ENCODE peak calls at places on chromosome 12, in five cellular contexts. One of them, this sample, is unnamed.

GRCh38 chr12:10641735-10642500 is 28.5 kb upstream of the MAGOHB start:
- DNase-seq in GM23338: no peak
- DNase-seq in tibial artery: no peak
- DNase-seq in heart right ventricle: no peak
- DNase-seq in psoas muscle: no peak
- DNase-seq in this sample: no peak

GRCh38 chr12:1919284-1919683 is 832 bp upstream of the CACNA2D4 start:
- DNase-seq in GM23338: no peak
- DNase-seq in psoas muscle: no peak
- DNase-seq in heart right ventricle: no peak
- DNase-seq in tibial artery: no peak
- DNase-seq in this sample: no peak

GRCh38 chr12:83224012-83224411 is 537.3 kb downstream of the TMTC2 start:
- DNase-seq in GM23338: peak; percentile 4
- DNase-seq in tibial artery: no peak
- DNase-seq in psoas muscle: no peak
- DNase-seq in heart right ventricle: no peak
- DNase-seq in this sample: no peak

GRCh38 chr12:106871477-106871876 is 84.2 kb upstream of the TMEM263 start:
- DNase-seq in heart right ventricle: no peak
- DNase-seq in tibial artery: no peak
- DNase-seq in GM23338: no peak
- DNase-seq in psoas muscle: no peak
- DNase-seq in this sample: no peak

GRCh38 chr12:124463341-124463861 is 104.0 kb downstream of the NCOR2 start:
- DNase-seq in GM23338: no peak
- DNase-seq in tibial artery: no peak
- DNase-seq in heart right ventricle: peak; percentile 9
- DNase-seq in psoas muscle: no peak
- DNase-seq in this sample: no peak

GRCh38 chr12:116542345-116542950 is 16.7 kb upstream of the MAP1LC3B2 start:
- DNase-seq in heart right ventricle: no peak
- DNase-seq in GM23338: no peak
- DNase-seq in psoas muscle: no peak
- DNase-seq in tibial artery: no peak
- DNase-seq in this sample: no peak

GRCh38 chr12:2693204-2693860 is 101.4 kb upstream of the FKBP4 start:
- DNase-seq in tibial artery: no peak
- DNase-seq in heart right ventricle: no peak
- DNase-seq in psoas muscle: no peak
- DNase-seq in GM23338: peak; percentile 71
- DNase-seq in this sample: no peak

GRCh38 chr12:89507015-89507824 is 17.4 kb downstream of the GALNT4 start:
- DNase-seq in GM23338: no peak
- DNase-seq in tibial artery: no peak
- DNase-seq in heart right ventricle: no peak
- DNase-seq in psoas muscle: no peak
- DNase-seq in this sample: peak; percentile 30

GRCh38 chr12:54411398-54412241 is 7.4 kb downstream of the ITGA5 start:
- DNase-seq in psoas muscle: peak; percentile 83
- DNase-seq in tibial artery: peak; percentile 91
- DNase-seq in GM23338: peak; percentile 66
- DNase-seq in heart right ventricle: peak; percentile 61
- DNase-seq in this sample: no peak

GRCh38 chr12:10190558-10191388 is 11.9 kb downstream of the TMEM52B start:
- DNase-seq in psoas muscle: peak; percentile 61
- DNase-seq in tibial artery: peak; percentile 71
- DNase-seq in heart right ventricle: peak; percentile 27
- DNase-seq in GM23338: peak; percentile 83
- DNase-seq in this sample: peak; percentile 55

GRCh38 chr12:13243516-13244070 is 47.1 kb downstream of the EMP1 start:
- DNase-seq in psoas muscle: no peak
- DNase-seq in tibial artery: no peak
- DNase-seq in GM23338: no peak
- DNase-seq in heart right ventricle: no peak
- DNase-seq in this sample: no peak

DNA sequence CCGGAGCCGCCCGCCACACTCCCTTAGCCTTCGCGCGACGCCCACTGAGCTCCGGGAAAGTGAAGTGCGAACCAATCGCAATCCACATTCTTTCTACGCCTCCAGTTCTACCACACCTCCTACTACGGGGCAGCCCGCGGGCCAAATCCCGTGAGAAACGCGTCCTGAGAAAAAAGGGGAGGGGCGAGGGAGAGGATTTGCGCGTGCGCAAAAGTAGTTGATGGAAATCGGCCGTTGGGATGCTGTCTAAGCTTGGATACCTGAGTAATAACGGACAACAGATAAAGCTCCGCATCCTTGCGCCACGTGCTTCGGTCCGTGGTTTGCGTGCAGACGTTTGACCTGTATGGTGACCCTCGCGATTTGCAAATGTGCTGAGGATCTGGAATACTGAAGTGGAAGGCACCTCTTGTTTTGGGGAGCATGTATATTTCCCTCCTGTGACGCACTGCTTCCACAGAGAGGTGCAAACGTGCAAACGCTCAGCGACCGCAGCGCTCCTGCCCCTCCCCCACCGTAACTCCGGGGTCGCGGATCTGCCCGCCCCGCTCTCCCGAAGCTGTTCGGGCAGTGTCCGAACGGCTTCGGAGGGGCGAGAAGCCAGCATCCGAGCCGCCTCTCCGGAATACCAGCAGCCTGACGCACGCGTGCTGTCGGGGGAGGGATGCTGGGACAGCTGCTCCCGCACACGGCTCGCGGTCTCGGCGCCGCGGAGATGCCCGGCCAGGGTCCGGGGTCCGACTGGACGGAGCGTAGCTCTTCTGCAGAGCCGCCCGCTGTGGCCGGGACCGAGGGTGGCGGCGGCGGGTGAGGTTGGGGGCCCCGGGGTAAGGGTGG is at the start of the genes FAM216A and GPN3:
- DNase-seq in GM23338: peak; percentile 99
- DNase-seq in psoas muscle: peak; percentile 98
- DNase-seq in heart right ventricle: peak; percentile 95
- DNase-seq in tibial artery: peak; percentile 98
- DNase-seq in this sample: peak; percentile 97
- TF ChIP-seq CTCF in GM23338: no peak
- TF ChIP-seq CTCF in psoas muscle: no peak
- TF ChIP-seq CTCF in heart right ventricle: no peak
- TF ChIP-seq CTCF in tibial artery: no peak
- TF ChIP-seq CTCF in this sample: no peak

GRCh38 chr12:27571463-27571862 is 47.5 kb downstream of the PPFIBP1 start:
- DNase-seq in GM23338: no peak
- DNase-seq in heart right ventricle: no peak
- DNase-seq in tibial artery: no peak
- DNase-seq in psoas muscle: no peak
- DNase-seq in this sample: no peak
- H3K27ac ChIP-seq in GM23338: no peak overlapping the region
- H3K27ac ChIP-seq in heart right ventricle: no peak overlapping the region
- H3K27ac ChIP-seq in tibial artery: no peak overlapping the region
- H3K27ac ChIP-seq in psoas muscle: no peak overlapping the region
- H3K27ac ChIP-seq in this sample: no peak overlapping the region

GRCh38 chr12:104415308-104415980 is 41.3 kb upstream of the CHST11 start:
- DNase-seq in GM23338: no peak
- DNase-seq in tibial artery: no peak
- DNase-seq in psoas muscle: no peak
- DNase-seq in heart right ventricle: no peak
- DNase-seq in this sample: no peak
- TF ChIP-seq CTCF in GM23338: no peak
- TF ChIP-seq CTCF in tibial artery: no peak
- TF ChIP-seq CTCF in psoas muscle: no peak
- TF ChIP-seq CTCF in heart right ventricle: no peak
- TF ChIP-seq CTCF in this sample: no peak

DNA sequence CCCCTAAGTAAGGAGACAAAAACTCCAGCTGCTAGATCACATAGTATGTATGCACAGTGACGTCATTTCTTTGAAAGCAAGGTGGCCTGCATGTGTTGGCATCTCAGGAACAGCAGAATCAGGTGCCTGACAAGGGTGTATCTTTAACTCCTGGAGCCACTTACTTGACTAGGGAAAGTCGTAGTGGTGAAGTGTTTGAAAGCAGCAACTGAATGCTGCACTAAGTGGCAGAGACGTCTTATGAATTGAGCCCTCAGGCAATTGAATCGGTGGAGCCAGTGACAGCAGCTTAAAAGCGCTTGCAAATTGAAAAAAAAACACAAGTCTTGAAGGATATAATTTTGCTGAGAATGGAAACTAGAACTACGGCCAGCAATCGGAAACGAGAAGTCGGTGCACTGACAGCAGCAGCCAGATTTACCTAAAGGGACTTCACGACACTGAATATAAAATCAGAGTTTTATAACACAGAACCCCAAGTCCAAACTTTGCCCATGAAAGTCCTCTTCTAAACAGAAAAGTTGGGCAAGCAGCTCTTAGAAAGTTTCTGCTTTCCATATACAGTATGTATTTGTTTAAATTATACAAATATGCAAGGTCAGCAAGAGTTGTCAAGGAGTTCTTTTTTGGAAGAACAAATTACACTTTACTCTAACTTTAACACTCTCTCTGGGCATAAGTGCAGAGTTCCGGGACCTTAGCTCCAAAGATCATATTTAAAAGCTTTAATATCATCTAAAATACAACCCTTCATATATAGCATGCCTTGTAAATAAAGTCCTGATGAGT is 1.1 kb downstream of the IGF1 start:
- DNase-seq in tibial artery: no peak
- DNase-seq in GM23338: peak; percentile 42
- DNase-seq in psoas muscle: no peak
- DNase-seq in heart right ventricle: no peak
- DNase-seq in this sample: no peak
- H3K27ac ChIP-seq in tibial artery: no peak overlapping the region
- H3K27ac ChIP-seq in GM23338: no peak overlapping the region
- H3K27ac ChIP-seq in psoas muscle: peak overlapping the region; percentile 60
- H3K27ac ChIP-seq in heart right ventricle: peak overlapping the region; percentile 38
- H3K27ac ChIP-seq in this sample: no peak overlapping the region

GRCh38 chr12:120686690-120687569 is at the start of gene MLEC:
- DNase-seq in psoas muscle: peak; percentile 99
- DNase-seq in GM23338: peak; percentile 98
- DNase-seq in tibial artery: peak; percentile 99
- DNase-seq in heart right ventricle: peak; percentile 99
- DNase-seq in this sample: peak; percentile 97
- TF ChIP-seq CTCF in psoas muscle: no peak
- TF ChIP-seq CTCF in GM23338: no peak
- TF ChIP-seq CTCF in tibial artery: no peak
- TF ChIP-seq CTCF in heart right ventricle: peak; percentile 31
- TF ChIP-seq CTCF in this sample: no peak

GRCh38 chr12:32478166-32478565 is 78.8 kb downstream of the FGD4 start:
- DNase-seq in GM23338: no peak
- DNase-seq in heart right ventricle: no peak
- DNase-seq in tibial artery: no peak
- DNase-seq in psoas muscle: no peak
- DNase-seq in this sample: no peak

GRCh38 chr12:32476446-32476845 is 77.1 kb downstream of the FGD4 start:
- DNase-seq in psoas muscle: no peak
- DNase-seq in tibial artery: no peak
- DNase-seq in heart right ventricle: no peak
- DNase-seq in GM23338: no peak
- DNase-seq in this sample: no peak

GRCh38 chr12:32482226-32482625 is 82.9 kb downstream of the FGD4 start:
- DNase-seq in psoas muscle: no peak
- DNase-seq in tibial artery: no peak
- DNase-seq in heart right ventricle: no peak
- DNase-seq in GM23338: no peak
- DNase-seq in this sample: no peak

GRCh38 chr12:32477714-32478113 is 78.4 kb downstream of the FGD4 start:
- DNase-seq in psoas muscle: no peak
- DNase-seq in GM23338: no peak
- DNase-seq in tibial artery: no peak
- DNase-seq in heart right ventricle: no peak
- DNase-seq in this sample: no peak

GRCh38 chr12:32478858-32479257 is 79.5 kb downstream of the FGD4 start:
- DNase-seq in heart right ventricle: no peak
- DNase-seq in tibial artery: no peak
- DNase-seq in GM23338: no peak
- DNase-seq in psoas muscle: no peak
- DNase-seq in this sample: no peak
- H3K27ac ChIP-seq in heart right ventricle: no peak overlapping the region
- H3K27ac ChIP-seq in tibial artery: no peak overlapping the region
- H3K27ac ChIP-seq in GM23338: no peak overlapping the region
- H3K27ac ChIP-seq in psoas muscle: peak overlapping the region; percentile 54
- H3K27ac ChIP-seq in this sample: no peak overlapping the region

DNA sequence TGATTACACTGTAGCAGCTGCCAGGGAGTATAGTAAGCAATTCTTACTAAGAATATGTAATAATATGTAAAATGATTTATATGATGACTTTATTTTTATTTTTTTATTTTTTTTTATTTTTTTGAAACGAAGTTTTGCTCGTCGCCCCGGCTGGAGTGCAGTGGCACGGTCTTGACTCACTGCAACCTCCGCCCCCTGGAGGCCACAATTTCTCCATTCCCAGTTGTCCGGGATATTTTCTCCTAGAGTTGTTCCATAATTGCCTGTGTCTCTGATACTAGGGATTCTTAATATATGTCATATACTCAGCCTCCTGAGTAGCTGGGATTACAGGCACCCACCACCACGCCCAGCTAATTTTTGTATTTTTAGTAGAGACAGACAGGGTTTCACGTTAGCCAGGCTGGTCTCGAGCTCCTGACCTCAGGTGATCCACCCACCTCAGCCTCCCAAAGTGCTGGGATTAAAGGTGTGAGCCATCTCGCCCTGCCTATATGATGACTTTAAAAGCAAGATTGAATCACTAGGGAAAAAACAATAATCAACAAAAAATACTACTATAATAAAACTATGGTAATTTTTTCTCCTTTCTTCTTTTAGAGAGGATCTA is 12.2 kb upstream of the ITPR2 start:
- DNase-seq in GM23338: peak; percentile 75
- DNase-seq in psoas muscle: peak; percentile 71
- DNase-seq in tibial artery: peak; percentile 67
- DNase-seq in heart right ventricle: peak; percentile 58
- DNase-seq in this sample: peak; percentile 65
- TF ChIP-seq CTCF in GM23338: peak; percentile 79
- TF ChIP-seq CTCF in psoas muscle: peak; percentile 74
- TF ChIP-seq CTCF in tibial artery: peak; percentile 60
- TF ChIP-seq CTCF in heart right ventricle: peak; percentile 77
- TF ChIP-seq CTCF in this sample: peak; percentile 69

DNA sequence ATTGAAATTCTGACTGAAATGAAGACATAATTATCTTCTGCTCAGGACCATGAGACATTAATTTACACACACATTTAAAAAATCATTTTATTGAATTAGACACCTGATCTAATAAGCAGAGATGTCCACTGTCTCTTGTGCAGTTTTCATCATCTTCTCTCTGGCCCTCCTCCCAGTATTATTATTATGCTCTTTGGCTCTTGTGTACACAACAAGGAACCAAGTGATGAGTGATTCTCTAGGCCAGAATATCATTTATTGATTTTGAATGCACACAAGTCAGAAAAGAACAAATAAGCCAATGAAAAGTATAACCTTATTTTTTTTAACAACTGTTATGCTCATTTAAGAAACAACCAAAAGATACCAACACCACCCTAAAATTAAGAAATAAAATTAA is 244.7 kb upstream of the KRR1 start:
- DNase-seq in psoas muscle: no peak
- DNase-seq in GM23338: no peak
- DNase-seq in heart right ventricle: no peak
- DNase-seq in tibial artery: no peak
- DNase-seq in this sample: no peak
- H3K27ac ChIP-seq in psoas muscle: no peak overlapping the region
- H3K27ac ChIP-seq in GM23338: no peak overlapping the region
- H3K27ac ChIP-seq in heart right ventricle: no peak overlapping the region
- H3K27ac ChIP-seq in tibial artery: no peak overlapping the region
- H3K27ac ChIP-seq in this sample: no peak overlapping the region

This sample was measured in pancreas.